ENCODE peak calls at places on chromosomes 12 and 14, in four cellular contexts. E is dermis blood vessel endothelial cell; X is left colon; U is activated CD4-positive, CD25-positive, alpha-beta regulatory T cell treated with anti-CD3 and anti-CD28 coated beads, Interleukin-2, amount 50 U/mL, for 16 hours. N is an unnamed sample.

GRCh38 chr14:48937796-48938195 is 648.4 kb downstream of the RPS29 start:
- DNase-seq in U (no peak), E (no peak), X (no peak), N (no peak)

GRCh38 chr12:97630875-97631274 is 168.3 kb downstream of the RMST start:
- DNase-seq in E (no peak), X (no peak), U (no peak), N (no peak)

GRCh38 chr12:109291531-109292341 is 17.3 kb downstream of the FOXN4 start:
- DNase-seq in E (peak), U (no peak), X (peak), N (no peak)

GRCh38 chr14:105486974-105487448 is 325 bp downstream of the CRIP1 start:
- DNase-seq in E (no peak), U (no peak), X (peak), N (peak)

GRCh38 chr14:57982161-57982560 is 116.3 kb upstream of the SLC35F4 start:
- DNase-seq in E (no peak), U (no peak), X (no peak), N (no peak)

GRCh38 chr12:82350161-82350560 is 8.0 kb downstream of the CCDC59 start:
- DNase-seq in U (no peak), X (no peak), E (no peak), N (no peak)

GRCh38 chr12:124904306-124905098 is 9.9 kb downstream of the UBC start:
- DNase-seq in X (peak), U (no peak), E (peak), N (no peak)

GRCh38 chr14:104048758-104049496 is 36.6 kb upstream of the ASPG start:
- DNase-seq in U (no peak), X (no peak), E (peak), N (no peak)

GRCh38 chr14:68978550-68978911 is 571 bp downstream of the ACTN1 start:
- DNase-seq in E (peak), U (no peak), X (peak), N (no peak)

GRCh38 chr12:131187602-131188001 is 233.9 kb downstream of the ADGRD1 start:
- DNase-seq in X (no peak), E (no peak), U (no peak), N (no peak)

GRCh38 chr12:86373813-86374212 is 117.6 kb upstream of the MGAT4C start:
- DNase-seq in X (no peak), U (no peak), E (no peak), N (no peak)

GRCh38 chr12:14384783-14385638 is 19.5 kb downstream of the ATF7IP start:
- DNase-seq in U (peak), E (peak), X (peak), N (peak)

GRCh38 chr14:102362084-102362483 is 606 bp downstream of the CINP start:
- DNase-seq in E (peak), U (peak), X (no peak), N (peak)

GRCh38 chr14:69694730-69695663 is 71.9 kb upstream of the SRSF5 start:
- DNase-seq in U (no peak), X (no peak), E (peak), N (no peak)

GRCh38 chr12:75207338-75208083 is 2.1 kb downstream of the KCNC2 start:
- DNase-seq in E (no peak), X (no peak), U (no peak), N (no peak)

GRCh38 chr12:82695531-82695930 is 8.8 kb downstream of the TMTC2 start:
- DNase-seq in E (no peak), X (no peak), U (no peak), N (no peak)

GRCh38 chr14:64506751-64507150 is 2.2 kb downstream of the ZBTB1 start:
- DNase-seq in X (no peak), E (no peak), U (no peak), N (no peak)

GRCh38 chr14:49487238-49487637 is 98.9 kb downstream of the RPS29 start:
- DNase-seq in E (no peak), X (no peak), U (no peak), N (no peak)

GRCh38 chr12:28378749-28379148 is 188.5 kb downstream of the CCDC91 start:
- DNase-seq in E (no peak), U (no peak), X (no peak), N (no peak)

GRCh38 chr12:50017047-50017446 is 8.2 kb downstream of the RACGAP1 start:
- DNase-seq in E (peak), U (no peak), X (peak), N (no peak)

GRCh38 chr12:52044284-52044983 is 6.8 kb upstream of the NR4A1 start:
- DNase-seq in U (no peak), X (peak), E (peak), N (no peak)

GRCh38 chr14:75283884-75284563 is 5.4 kb downstream of the FOS start:
- DNase-seq in E (no peak), U (no peak), X (peak), N (no peak)

GRCh38 chr14:56310643-56311042 is 192.4 kb downstream of the PELI2 start:
- DNase-seq in X (no peak), E (no peak), U (no peak), N (no peak)